ENCODE peak calls at places on chromosomes 6 and 20, in six cellular contexts. One of them, this sample, is unnamed.

GRCh38 chr6:78300885-78301284 is 566.5 kb upstream of the IRAK1BP1 start:
- DNase-seq in SK-N-SH: no peak
- DNase-seq in HepG2: no peak
- DNase-seq in HCT116: no peak
- DNase-seq in H1: no peak
- DNase-seq in K562: no peak
- DNase-seq in this sample: no peak

GRCh38 chr6:163148781-163149534 is 265.6 kb upstream of the QKI start:
- DNase-seq in SK-N-SH: no peak
- DNase-seq in HepG2: no peak
- DNase-seq in HCT116: no peak
- DNase-seq in H1: no peak
- DNase-seq in K562: no peak
- DNase-seq in this sample: no peak

GRCh38 chr20:43849496-43850197 is 65.0 kb upstream of the TOX2 start:
- DNase-seq in SK-N-SH: no peak
- DNase-seq in HepG2: no peak
- DNase-seq in HCT116: no peak
- DNase-seq in H1: no peak
- DNase-seq in K562: no peak
- DNase-seq in this sample: no peak

GRCh38 chr6:7431594-7432390 is 42.2 kb downstream of the RIOK1 start:
- DNase-seq in SK-N-SH: no peak
- DNase-seq in HepG2: peak
- DNase-seq in HCT116: no peak
- DNase-seq in H1: peak
- DNase-seq in K562: no peak
- DNase-seq in this sample: peak

GRCh38 chr6:130980310-130981032 is 82.6 kb downstream of the EPB41L2 start:
- DNase-seq in SK-N-SH: no peak
- DNase-seq in HepG2: no peak
- DNase-seq in HCT116: no peak
- DNase-seq in H1: no peak
- DNase-seq in K562: no peak
- DNase-seq in this sample: no peak

GRCh38 chr6:111843347-111844147 is 29.7 kb downstream of the FYN start:
- DNase-seq in SK-N-SH: no peak
- DNase-seq in HepG2: peak
- DNase-seq in HCT116: no peak
- DNase-seq in H1: no peak
- DNase-seq in K562: peak
- DNase-seq in this sample: no peak

GRCh38 chr20:38616457-38616856 is 14.8 kb downstream of the ARHGAP40 start:
- DNase-seq in SK-N-SH: no peak
- DNase-seq in HepG2: no peak
- DNase-seq in HCT116: no peak
- DNase-seq in H1: no peak
- DNase-seq in K562: no peak
- DNase-seq in this sample: no peak

GRCh38 chr20:63165538-63166422 is 50.2 kb downstream of the YTHDF1 start:
- DNase-seq in SK-N-SH: no peak
- DNase-seq in HepG2: no peak
- DNase-seq in HCT116: no peak
- DNase-seq in H1: no peak
- DNase-seq in K562: no peak
- DNase-seq in this sample: no peak

GRCh38 chr6:20352346-20352745 is 49.3 kb upstream of the E2F3 start:
- DNase-seq in SK-N-SH: no peak
- DNase-seq in HepG2: no peak
- DNase-seq in HCT116: no peak
- DNase-seq in H1: no peak
- DNase-seq in K562: peak
- DNase-seq in this sample: no peak

GRCh38 chr6:136968831-136969230 is 46.7 kb downstream of the SLC35D3 start:
- DNase-seq in SK-N-SH: peak
- DNase-seq in HepG2: no peak
- DNase-seq in HCT116: no peak
- DNase-seq in H1: no peak
- DNase-seq in K562: peak
- DNase-seq in this sample: no peak

GRCh38 chr6:158043586-158044524 is 62.2 kb downstream of the SYNJ2 start:
- DNase-seq in SK-N-SH: no peak
- DNase-seq in HepG2: peak
- DNase-seq in HCT116: no peak
- DNase-seq in H1: no peak
- DNase-seq in K562: no peak
- DNase-seq in this sample: no peak

GRCh38 chr6:38264605-38265004 is 375.1 kb downstream of the BTBD9 start:
- DNase-seq in SK-N-SH: no peak
- DNase-seq in HepG2: peak
- DNase-seq in HCT116: no peak
- DNase-seq in H1: no peak
- DNase-seq in K562: peak
- DNase-seq in this sample: no peak

GRCh38 chr6:89079611-89080213 is 839 bp upstream of the PNRC1 start:
- DNase-seq in SK-N-SH: peak
- DNase-seq in HepG2: no peak
- DNase-seq in HCT116: no peak
- DNase-seq in H1: no peak
- DNase-seq in K562: peak
- DNase-seq in this sample: peak

GRCh38 chr6:42199106-42199981 is 4.6 kb upstream of the GUCA1B start:
- DNase-seq in SK-N-SH: no peak
- DNase-seq in HepG2: peak
- DNase-seq in HCT116: no peak
- DNase-seq in H1: no peak
- DNase-seq in K562: peak
- DNase-seq in this sample: no peak

GRCh38 chr6:168086616-168087015 is 7.6 kb upstream of the FRMD1 start:
- DNase-seq in SK-N-SH: no peak
- DNase-seq in HepG2: no peak
- DNase-seq in HCT116: no peak
- DNase-seq in H1: no peak
- DNase-seq in K562: no peak
- DNase-seq in this sample: no peak

GRCh38 chr6:56079761-56080540 is 167.4 kb downstream of the COL21A1 start:
- DNase-seq in SK-N-SH: no peak
- DNase-seq in HepG2: no peak
- DNase-seq in HCT116: no peak
- DNase-seq in H1: no peak
- DNase-seq in K562: no peak
- DNase-seq in this sample: peak

GRCh38 chr20:25018425-25018824 is 25.9 kb upstream of the APMAP start:
- DNase-seq in SK-N-SH: no peak
- DNase-seq in HepG2: no peak
- DNase-seq in HCT116: no peak
- DNase-seq in H1: no peak
- DNase-seq in K562: no peak
- DNase-seq in this sample: no peak

GRCh38 chr20:10309326-10309725 is 90.7 kb downstream of the SNAP25 start:
- DNase-seq in SK-N-SH: peak
- DNase-seq in HepG2: no peak
- DNase-seq in HCT116: no peak
- DNase-seq in H1: no peak
- DNase-seq in K562: no peak
- DNase-seq in this sample: no peak

GRCh38 chr20:10308652-10309051 is 90.0 kb downstream of the SNAP25 start:
- DNase-seq in SK-N-SH: no peak
- DNase-seq in HepG2: no peak
- DNase-seq in HCT116: no peak
- DNase-seq in H1: no peak
- DNase-seq in K562: no peak
- DNase-seq in this sample: no peak

GRCh38 chr20:10306440-10307358 is 88.1 kb downstream of the SNAP25 start:
- DNase-seq in SK-N-SH: no peak
- DNase-seq in HepG2: no peak
- DNase-seq in HCT116: no peak
- DNase-seq in H1: no peak
- DNase-seq in K562: no peak
- DNase-seq in this sample: no peak

GRCh38 chr20:10304474-10305046 is 85.9 kb downstream of the SNAP25 start:
- DNase-seq in SK-N-SH: no peak
- DNase-seq in HepG2: no peak
- DNase-seq in HCT116: no peak
- DNase-seq in H1: no peak
- DNase-seq in K562: no peak
- DNase-seq in this sample: no peak

DNA sequence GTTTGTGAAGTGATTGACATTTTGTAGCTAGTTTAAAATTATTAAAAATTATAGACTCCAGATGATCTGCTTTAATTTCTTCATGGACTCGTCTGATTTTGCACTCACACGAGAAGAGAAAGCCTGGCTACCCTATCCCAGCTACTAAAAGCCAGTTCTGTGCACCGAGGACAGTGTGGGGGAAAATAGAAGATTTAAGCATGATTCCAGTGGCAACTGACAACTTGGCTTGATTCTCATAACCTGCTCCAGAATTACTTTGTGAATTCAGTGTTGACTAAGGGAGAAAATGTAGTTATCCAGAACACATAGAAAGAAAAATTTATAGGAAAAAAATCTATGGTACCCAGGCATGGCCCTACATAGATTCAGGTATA is 88.7 kb downstream of the SNAP25 start:
- DNase-seq in SK-N-SH: no peak
- DNase-seq in HepG2: no peak
- DNase-seq in HCT116: no peak
- DNase-seq in H1: no peak
- DNase-seq in K562: no peak
- DNase-seq in this sample: no peak
- TF ChIP-seq JUND in SK-N-SH: no peak
- TF ChIP-seq JUND in HepG2: no peak
- TF ChIP-seq JUND in HCT116: no peak
- TF ChIP-seq JUND in H1: no peak
- TF ChIP-seq JUND in K562: no peak
- TF ChIP-seq JUND in this sample: no peak

DNA sequence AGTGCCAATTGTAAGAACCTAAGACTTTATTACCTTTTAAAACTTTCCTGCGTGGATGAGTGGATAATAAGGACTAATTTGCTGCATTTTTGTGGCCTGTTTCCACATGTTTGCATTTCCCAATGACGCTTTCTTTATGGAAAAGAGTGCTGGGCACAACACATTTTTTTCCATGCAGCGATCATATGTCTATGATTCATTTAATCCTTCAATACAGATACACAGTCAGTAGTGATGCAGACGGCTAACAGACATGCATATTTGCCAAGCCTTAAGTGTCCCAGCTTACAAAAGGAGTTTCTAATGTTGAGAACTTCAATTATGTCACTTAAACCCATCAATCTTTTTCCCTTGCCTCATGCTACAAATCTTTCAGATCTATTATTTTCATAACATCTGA is 239.8 kb upstream of the PREP start:
- DNase-seq in SK-N-SH: no peak
- DNase-seq in HepG2: no peak
- DNase-seq in HCT116: no peak
- DNase-seq in H1: no peak
- DNase-seq in K562: no peak
- DNase-seq in this sample: no peak
- TF ChIP-seq JUND in SK-N-SH: peak
- TF ChIP-seq JUND in HepG2: no peak
- TF ChIP-seq JUND in HCT116: no peak
- TF ChIP-seq JUND in H1: no peak
- TF ChIP-seq JUND in K562: no peak
- TF ChIP-seq JUND in this sample: no peak

GRCh38 chr6:74768120-74768519 is 437.7 kb downstream of the COL12A1 start:
- DNase-seq in SK-N-SH: no peak
- DNase-seq in HepG2: no peak
- DNase-seq in HCT116: no peak
- DNase-seq in H1: no peak
- DNase-seq in K562: no peak
- DNase-seq in this sample: no peak
- TF ChIP-seq JUND in SK-N-SH: no peak
- TF ChIP-seq JUND in HepG2: no peak
- TF ChIP-seq JUND in HCT116: no peak
- TF ChIP-seq JUND in H1: no peak
- TF ChIP-seq JUND in K562: no peak
- TF ChIP-seq JUND in this sample: no peak

GRCh38 chr6:138491020-138491419 is 8.3 kb downstream of the NHSL1 start:
- DNase-seq in SK-N-SH: no peak
- DNase-seq in HepG2: no peak
- DNase-seq in HCT116: no peak
- DNase-seq in H1: no peak
- DNase-seq in K562: no peak
- DNase-seq in this sample: no peak
- TF ChIP-seq JUND in SK-N-SH: no peak
- TF ChIP-seq JUND in HepG2: no peak
- TF ChIP-seq JUND in HCT116: no peak
- TF ChIP-seq JUND in H1: no peak
- TF ChIP-seq JUND in K562: no peak
- TF ChIP-seq JUND in this sample: no peak

GRCh38 chr6:31658983-31659648 is 1.5 kb downstream of the C6orf47 start:
- DNase-seq in SK-N-SH: no peak
- DNase-seq in HepG2: no peak
- DNase-seq in HCT116: no peak
- DNase-seq in H1: no peak
- DNase-seq in K562: no peak
- DNase-seq in this sample: no peak
- TF ChIP-seq JUND in SK-N-SH: no peak
- TF ChIP-seq JUND in HepG2: no peak
- TF ChIP-seq JUND in HCT116: no peak
- TF ChIP-seq JUND in H1: no peak
- TF ChIP-seq JUND in K562: no peak
- TF ChIP-seq JUND in this sample: no peak

DNA sequence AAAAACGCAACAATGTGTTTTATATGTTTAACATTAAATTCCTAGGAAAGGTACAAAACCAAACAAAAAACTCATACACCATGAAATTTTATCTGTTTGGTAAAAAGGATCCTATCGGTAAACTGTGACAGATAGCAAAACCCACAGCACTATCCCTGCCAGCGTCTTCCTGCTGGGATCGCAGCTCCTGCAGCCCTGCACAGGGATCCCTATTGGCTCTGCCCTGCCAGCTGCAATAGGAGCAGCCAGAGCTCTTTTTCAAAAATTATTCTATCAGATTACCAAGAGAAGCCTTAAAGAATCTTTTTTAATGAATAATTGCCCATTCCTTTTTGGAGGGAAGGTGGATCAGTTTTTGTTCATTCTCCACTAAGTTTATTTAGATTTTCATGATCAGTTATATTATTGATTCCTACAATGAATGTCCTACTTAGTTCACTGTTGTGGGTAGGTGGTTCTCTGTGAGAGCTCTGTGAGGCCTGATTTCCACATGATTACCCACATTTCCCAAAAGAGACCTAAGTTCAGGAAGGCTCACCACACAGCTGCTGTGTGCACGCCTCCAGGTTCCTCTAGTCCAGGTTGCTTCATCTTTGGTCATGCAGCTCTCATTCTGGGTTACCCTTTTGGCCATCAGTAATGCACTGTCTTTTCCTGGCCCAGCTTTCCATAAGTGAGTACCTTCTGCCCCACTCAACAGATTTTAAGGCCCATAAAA is 293.8 kb downstream of the FRK start:
- DNase-seq in SK-N-SH: no peak
- DNase-seq in HepG2: no peak
- DNase-seq in HCT116: no peak
- DNase-seq in H1: no peak
- DNase-seq in K562: no peak
- DNase-seq in this sample: no peak
- TF ChIP-seq JUND in SK-N-SH: no peak
- TF ChIP-seq JUND in HepG2: no peak
- TF ChIP-seq JUND in HCT116: no peak
- TF ChIP-seq JUND in H1: no peak
- TF ChIP-seq JUND in K562: no peak
- TF ChIP-seq JUND in this sample: no peak

GRCh38 chr6:13480631-13481501 is 6.5 kb downstream of the GFOD1 start:
- DNase-seq in SK-N-SH: no peak
- DNase-seq in HepG2: no peak
- DNase-seq in HCT116: no peak
- DNase-seq in H1: no peak
- DNase-seq in K562: no peak
- DNase-seq in this sample: no peak
- TF ChIP-seq JUND in SK-N-SH: no peak
- TF ChIP-seq JUND in HepG2: no peak
- TF ChIP-seq JUND in HCT116: no peak
- TF ChIP-seq JUND in H1: no peak
- TF ChIP-seq JUND in K562: no peak
- TF ChIP-seq JUND in this sample: no peak

This sample was measured in T47D.